ENCODE peak calls at places on chromosome 11, in five cellular contexts. R is stimulated activated CD4-positive, alpha-beta T cell treated with anti-CD3 and anti-CD28 coated beads, Interleukin-2, amount 100 ng/mL, for 48 hours; V is CD4-positive, CD25-positive, alpha-beta regulatory T cell; I is KBM-7; S is activated CD4-positive, alpha-beta T cell treated with anti-CD3 and anti-CD28 coated beads, Interleukin-2, amount 50 U/mL, for 1 hour. O is an unnamed sample.

GRCh38 chr11:83573097-83573496 is 286.9 kb upstream of the CCDC90B start:
- DNase-seq in V (no peak), R (no peak), S (no peak), I (no peak), O (no peak)

GRCh38 chr11:67389477-67389876 is 2.3 kb upstream of the RAD9A start:
- DNase-seq in V (peak), S (peak), I (peak), R (no peak), O (no peak)

GRCh38 chr11:66066751-66067150 is 3.3 kb upstream of the PACS1 start:
- DNase-seq in I (no peak), R (no peak), V (no peak), S (no peak), O (no peak)

GRCh38 chr11:12733091-12733490 is 58.9 kb downstream of the TEAD1 start:
- DNase-seq in I (no peak), S (no peak), R (no peak), V (no peak), O (no peak)

GRCh38 chr11:92152245-92152644 is 72.4 kb upstream of the FAT3 start:
- DNase-seq in V (no peak), I (no peak), R (no peak), S (no peak), O (no peak)

GRCh38 chr11:8355418-8355742 is 91.7 kb upstream of the LMO1 start:
- DNase-seq in R (no peak), S (no peak), V (no peak), I (no peak), O (peak)

GRCh38 chr11:13644997-13645667 is 23.3 kb upstream of the FAR1 start:
- DNase-seq in I (no peak), S (no peak), V (no peak), R (no peak), O (no peak)

GRCh38 chr11:120139316-120140069 is 1.6 kb upstream of the TRIM29 start:
- DNase-seq in I (no peak), S (no peak), V (no peak), R (no peak), O (no peak)

GRCh38 chr11:130891326-130891725 is 25.0 kb downstream of the SNX19 start:
- DNase-seq in R (no peak), V (no peak), I (no peak), S (no peak), O (no peak)

GRCh38 chr11:82986491-82986890 is 85.0 kb downstream of the DDIAS start:
- DNase-seq in I (no peak), V (no peak), S (no peak), R (no peak), O (no peak)

GRCh38 chr11:47235163-47235562 is 13.5 kb downstream of the ACP2 start:
- DNase-seq in R (no peak), I (no peak), V (no peak), S (no peak), O (no peak)

GRCh38 chr11:46559815-46560214 is 34.0 kb downstream of the AMBRA1 start:
- DNase-seq in I (no peak), S (no peak), R (no peak), V (no peak), O (no peak)

GRCh38 chr11:76659672-76660532 is 10.6 kb downstream of the LRRC32 start:
- DNase-seq in S (no peak), R (no peak), I (no peak), V (no peak), O (peak)

GRCh38 chr11:47001666-47002285 is 65.2 kb downstream of the CSTPP1 start:
- DNase-seq in V (no peak), R (no peak), S (no peak), I (no peak), O (no peak)

GRCh38 chr11:46918087-46918751 is at the start of gene LRP4:
- DNase-seq in V (no peak), R (no peak), I (no peak), S (no peak), O (no peak)

GRCh38 chr11:21398195-21398594 is 728.8 kb downstream of the NELL1 start:
- DNase-seq in R (no peak), I (no peak), V (no peak), S (no peak), O (no peak)

GRCh38 chr11:62715150-62716130 is 8.0 kb downstream of the GNG3 start:
- DNase-seq in I (no peak), R (no peak), S (no peak), V (no peak), O (no peak)

GRCh38 chr11:78192911-78193341 is 4.2 kb downstream of the USP35 start:
- DNase-seq in R (no peak), V (no peak), I (peak), S (no peak), O (no peak)

GRCh38 chr11:119903389-119903788 is 174.4 kb upstream of the NECTIN1 start:
- DNase-seq in V (no peak), I (no peak), R (no peak), S (no peak), O (peak)

GRCh38 chr11:46948378-46949131 is 12.0 kb downstream of the CSTPP1 start:
- DNase-seq in V (peak), S (no peak), R (no peak), I (no peak), O (no peak)

GRCh38 chr11:12901874-12902481 is 107.1 kb upstream of the RASSF10 start:
- DNase-seq in R (no peak), V (no peak), I (no peak), S (no peak), O (no peak)

GRCh38 chr11:119509969-119510401 is 87.0 kb upstream of the THY1 start:
- DNase-seq in I (peak), V (peak), S (no peak), R (peak), O (no peak)

GRCh38 chr11:55357560-55358184 is 10.1 kb upstream of the OR4A15 start:
- DNase-seq in S (no peak), R (no peak), V (no peak), I (peak), O (no peak)

GRCh38 chr11:125345706-125346561 is 150.1 kb downstream of the FEZ1 start:
- DNase-seq in S (peak), I (peak), V (peak), R (peak), O (peak)

GRCh38 chr11:77999446-77999845 is 5.0 kb upstream of the INTS4 start:
- DNase-seq in I (no peak), R (no peak), V (no peak), S (no peak), O (no peak)

GRCh38 chr11:66022401-66023185 is 3.7 kb downstream of the CATSPER1 start:
- DNase-seq in S (peak), I (peak), R (peak), V (peak), O (peak)

GRCh38 chr11:72684236-72684912 is 10.2 kb upstream of the PDE2A start:
- DNase-seq in I (peak), S (peak), V (peak), R (peak), O (no peak)

GRCh38 chr11:78562398-78562797 is 12.3 kb downstream of the NARS2 start:
- DNase-seq in I (no peak), R (no peak), V (no peak), S (no peak), O (no peak)

GRCh38 chr11:113457784-113458183 is 17.4 kb downstream of the DRD2 start:
- DNase-seq in I (no peak), S (no peak), V (no peak), R (no peak), O (no peak)

GRCh38 chr11:80995523-80995922 is 1554.7 kb upstream of the TENM4 start:
- DNase-seq in S (no peak), I (no peak), R (no peak), V (no peak), O (no peak)

GRCh38 chr11:77322926-77323590 is 21.6 kb upstream of the GDPD4 start:
- DNase-seq in S (no peak), R (no peak), V (no peak), I (no peak), O (no peak)

GRCh38 chr11:118081241-118081958 is 4.5 kb downstream of the TMPRSS4 start:
- DNase-seq in I (peak), R (no peak), V (no peak), S (no peak), O (no peak)

GRCh38 chr11:76614471-76615183 is 55.9 kb downstream of the LRRC32 start:
- DNase-seq in I (no peak), R (no peak), V (no peak), S (no peak), O (no peak)

GRCh38 chr11:63939351-63939920 is 634 bp downstream of the NAA40 start:
- DNase-seq in V (no peak), R (no peak), I (peak), S (no peak), O (no peak)

GRCh38 chr11:95739108-95739507 is 50.5 kb downstream of the FAM76B start:
- DNase-seq in S (no peak), R (no peak), V (no peak), I (no peak), O (no peak)

GRCh38 chr11:44747339-44747738 is 20.6 kb downstream of the TSPAN18 start:
- DNase-seq in S (no peak), R (no peak), I (no peak), V (peak), O (no peak)

GRCh38 chr11:86948733-86949132 is 6.5 kb downstream of the FZD4 start:
- DNase-seq in I (no peak), V (no peak), R (no peak), S (no peak), O (no peak)